ENCODE peak calls at places on chromosomes 3 and 15, in ten cellular contexts. H, B, P, F, K, W, N, M, S and A are unnamed samples.

GRCh38 chr3:25155696-25156471 is 272.2 kb upstream of the RARB start:
- DNase-seq in P (no peak), F (no peak), W (no peak), N (no peak), M (no peak), B (no peak), H (peak; percentile 41), S (no peak), K (no peak), A (peak; percentile 82)

GRCh38 chr3:185332026-185332735 is 30.8 kb upstream of the MAP3K13 start:
- DNase-seq in N (no peak), S (no peak), F (peak; percentile 83), B (no peak), M (peak; percentile 80), K (no peak), W (no peak), P (peak; percentile 22), H (peak; percentile 48), A (no peak)

GRCh38 chr3:157921767-157922166 is 184.5 kb downstream of the SHOX2 start:
- DNase-seq in W (no peak), P (peak; percentile 4), M (no peak), N (no peak), S (no peak), F (no peak), B (no peak), H (no peak), K (no peak), A (no peak)

GRCh38 chr15:48936666-48937065 is 27.1 kb downstream of the SHC4 start:
- DNase-seq in F (no peak), B (no peak), H (peak; percentile 66), P (peak; percentile 77), K (no peak), W (no peak), S (no peak), M (no peak), N (no peak), A (no peak)

GRCh38 chr3:5005367-5005766 is 26.1 kb downstream of the BHLHE40 start:
- DNase-seq in B (no peak), F (no peak), H (no peak), W (no peak), K (no peak), M (no peak), N (no peak), S (no peak), P (no peak), A (no peak)

GRCh38 chr3:31265646-31266423 is 266.9 kb upstream of the STT3B start:
- DNase-seq in P (no peak), H (no peak), N (no peak), K (no peak), S (no peak), W (no peak), F (peak; percentile 60), M (no peak), B (no peak), A (no peak)

GRCh38 chr3:47614788-47615187 is 36.1 kb upstream of the CSPG5 start:
- DNase-seq in F (no peak), P (no peak), W (no peak), B (no peak), M (no peak), H (no peak), K (no peak), N (no peak), S (no peak), A (no peak)

GRCh38 chr3:105518806-105519418 is 152.2 kb downstream of the ALCAM start:
- DNase-seq in F (peak; percentile 71), W (peak; percentile 10), S (no peak), M (peak; percentile 74), H (peak; percentile 86), K (no peak), P (peak; percentile 79), B (no peak), N (peak; percentile 18), A (peak; percentile 67)

GRCh38 chr3:143170676-143171075 is 51.1 kb downstream of the CHST2 start:
- DNase-seq in S (no peak), M (no peak), P (peak; percentile 57), H (peak; percentile 42), N (no peak), F (peak; percentile 44), K (no peak), W (no peak), B (no peak), A (no peak)

GRCh38 chr3:113663324-113663750 is 33.1 kb downstream of the USF3 start:
- DNase-seq in M (peak; percentile 10), W (no peak), N (no peak), F (no peak), P (no peak), H (no peak), K (no peak), S (no peak), B (no peak), A (no peak)

GRCh38 chr15:74584204-74584603 is 31.4 kb upstream of the CLK3 start:
- DNase-seq in F (no peak), K (no peak), B (no peak), P (no peak), S (no peak), M (no peak), H (no peak), N (no peak), W (no peak), A (no peak)

GRCh38 chr3:39419697-39420293 is 13.3 kb downstream of the RPSA start:
- DNase-seq in F (no peak), W (no peak), B (no peak), N (no peak), K (no peak), S (no peak), P (no peak), H (no peak), M (no peak), A (no peak)

GRCh38 chr3:52118156-52118875 is 35.9 kb downstream of the POC1A start:
- DNase-seq in P (no peak), M (no peak), K (no peak), H (no peak), F (no peak), N (no peak), W (no peak), B (no peak), S (no peak), A (no peak)

GRCh38 chr3:107973152-107973551 is 117.7 kb downstream of the CD47 start:
- DNase-seq in M (no peak), P (peak; percentile 56), N (no peak), F (no peak), S (no peak), B (no peak), H (peak; percentile 3), K (no peak), W (no peak), A (no peak)

GRCh38 chr15:65393557-65393956 is 15.8 kb upstream of the IGDCC3 start:
- DNase-seq in K (no peak), N (no peak), M (no peak), H (no peak), S (no peak), P (no peak), B (no peak), W (no peak), F (no peak), A (no peak)

DNA sequence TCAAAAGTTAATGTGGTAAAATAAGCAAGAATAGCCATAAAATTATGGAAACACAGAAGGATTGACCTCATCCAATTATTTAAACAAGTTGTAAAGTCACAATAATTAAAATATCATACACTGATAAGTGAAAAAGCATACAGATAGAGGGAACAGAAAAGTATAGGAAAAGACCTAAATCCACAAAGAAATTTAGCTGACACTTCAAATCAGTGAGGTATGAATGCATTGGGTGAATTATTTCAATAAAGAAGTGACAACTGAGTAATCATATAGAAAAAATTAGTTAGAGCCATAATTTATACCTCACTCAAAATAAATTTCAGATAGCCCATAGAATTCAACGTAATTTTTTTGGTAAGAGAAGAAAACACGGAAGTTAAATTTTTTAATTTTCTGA is 25.1 kb downstream of the TFDP2 start:
- DNase-seq in W (no peak), K (no peak), N (no peak), S (no peak), P (no peak), F (no peak), M (no peak), B (no peak), H (no peak), A (no peak)
- H3K4me3 ChIP-seq in W (no peak overlapping the region), K (no peak overlapping the region), N (no peak overlapping the region), S (no peak overlapping the region), P (no peak overlapping the region), F (no peak overlapping the region), M (no peak overlapping the region), B (no peak overlapping the region), H (no peak overlapping the region), A (no peak overlapping the region)

GRCh38 chr3:178546079-178546478 is 9.8 kb downstream of the KCNMB2 start:
- DNase-seq in B (no peak), F (no peak), H (no peak), P (no peak), K (no peak), N (no peak), M (no peak), W (no peak), S (no peak), A (no peak)

GRCh38 chr3:178551916-178552321 is 15.7 kb downstream of the KCNMB2 start:
- DNase-seq in K (no peak), P (peak; percentile 2), B (peak; percentile 44), M (no peak), W (no peak), F (peak; percentile 73), S (no peak), N (no peak), H (peak; percentile 79), A (no peak)
- H3K4me3 ChIP-seq in K (no peak overlapping the region), P (no peak overlapping the region), B (no peak overlapping the region), M (no peak overlapping the region), W (no peak overlapping the region), F (no peak overlapping the region), S (no peak overlapping the region), N (no peak overlapping the region), H (peak overlapping the region; percentile 49), A (no peak overlapping the region)

DNA sequence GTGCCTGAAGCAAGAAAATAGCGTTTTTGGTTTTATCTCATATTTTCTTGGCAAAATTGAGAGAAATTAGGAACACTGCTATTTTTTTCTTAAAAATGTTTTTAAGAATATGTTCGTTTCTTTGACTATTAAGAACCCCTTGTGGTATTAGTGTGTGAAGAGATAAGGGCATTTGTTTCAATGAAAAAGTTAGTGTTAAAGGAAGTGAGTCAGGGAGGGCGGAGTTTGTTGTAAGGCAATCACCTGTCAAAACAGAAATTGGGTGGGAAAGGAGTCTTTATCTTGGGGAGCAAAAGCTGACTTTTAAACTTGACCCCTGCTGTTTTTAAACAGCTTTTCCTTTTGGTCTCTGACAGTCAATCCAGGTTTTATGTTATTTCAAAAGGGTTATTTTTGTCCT is 4.2 kb downstream of the RAP2B start:
- DNase-seq in N (no peak), F (peak; percentile 62), H (no peak), M (no peak), S (peak; percentile 32), P (peak; percentile 41), B (no peak), W (no peak), K (no peak), A (no peak)
- H3K4me3 ChIP-seq in N (no peak overlapping the region), F (peak overlapping the region; percentile 90), H (peak overlapping the region; percentile 97), M (no peak overlapping the region), S (peak overlapping the region; percentile 15), P (peak overlapping the region; percentile 90), B (no peak overlapping the region), W (peak overlapping the region; percentile 55), K (no peak overlapping the region), A (peak overlapping the region; percentile 97)

DNA sequence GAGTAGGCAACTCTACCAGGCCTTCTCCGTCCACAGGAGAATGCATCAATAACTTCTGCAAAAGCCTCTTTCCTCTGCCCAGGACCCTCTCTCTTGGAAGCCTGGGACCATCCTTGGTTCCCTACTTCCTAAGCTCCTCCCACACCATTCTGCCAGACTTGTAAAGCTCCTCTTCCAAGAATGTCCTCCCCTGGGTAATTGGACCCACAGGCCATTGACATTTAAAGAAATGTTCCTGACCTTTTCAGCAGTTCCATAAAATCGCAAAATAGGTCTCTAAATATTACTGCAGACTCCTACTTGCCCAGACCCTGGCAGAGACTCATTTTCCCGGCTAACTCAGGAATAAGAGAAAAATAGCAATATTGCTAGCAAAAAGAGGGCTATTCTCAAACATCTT is 30.4 kb upstream of the HCN4 start:
- DNase-seq in B (no peak), F (no peak), K (no peak), P (no peak), M (no peak), W (no peak), N (no peak), H (no peak), S (no peak), A (no peak)
- H3K4me3 ChIP-seq in B (no peak overlapping the region), F (no peak overlapping the region), K (no peak overlapping the region), P (no peak overlapping the region), M (no peak overlapping the region), W (no peak overlapping the region), N (no peak overlapping the region), H (no peak overlapping the region), S (no peak overlapping the region), A (no peak overlapping the region)